ENCODE peak calls at places on chromosomes 11 and 22, in eight cellular contexts. W, P, A, F, Q, X, E and K are unnamed samples.
A peak's percentile ranks its signal among the peaks of the same experiment; 100 is the strongest.

GRCh38 chr11:106961518-106961917 is 56.8 kb downstream of the GUCY1A2 start:
- DNase-seq in E (peak; percentile 95), X (no peak), P (no peak), A (peak; percentile 72), Q (no peak), F (peak; percentile 95), W (no peak), K (peak; percentile 90)

GRCh38 chr11:44343778-44344424 is 34.0 kb upstream of the ALX4 start:
- DNase-seq in A (no peak), P (no peak), X (no peak), E (no peak), Q (no peak), W (no peak), F (no peak), K (no peak)

GRCh38 chr22:29268511-29269229 is 602 bp downstream of the EWSR1 start:
- DNase-seq in F (peak; percentile 77), A (peak; percentile 67), X (no peak), P (peak; percentile 62), E (peak; percentile 65), Q (peak; percentile 72), W (peak; percentile 54), K (peak; percentile 56)

GRCh38 chr22:27075028-27075678 is 417.8 kb downstream of the MIAT start:
- DNase-seq in Q (no peak), X (no peak), W (peak; percentile 27), A (no peak), P (no peak), F (peak; percentile 13), E (peak; percentile 7), K (no peak)

GRCh38 chr22:25843660-25844275 is 101.8 kb downstream of the MYO18B start:
- DNase-seq in F (no peak), X (no peak), W (no peak), P (no peak), A (no peak), Q (no peak), E (no peak), K (no peak)

GRCh38 chr11:1728281-1728680 is 22.1 kb downstream of the IFITM10 start:
- DNase-seq in E (no peak), W (no peak), A (no peak), Q (no peak), F (no peak), X (no peak), P (no peak), K (no peak)

GRCh38 chr11:124669193-124669592 is 4.3 kb downstream of the SIAE start:
- DNase-seq in Q (peak; percentile 31), P (peak; percentile 59), X (no peak), W (peak; percentile 59), A (peak; percentile 54), E (peak; percentile 73), F (peak; percentile 73), K (peak; percentile 25)

GRCh38 chr22:48104102-48104738 is 1341.8 kb downstream of the TBC1D22A start:
- DNase-seq in P (no peak), F (no peak), X (no peak), E (no peak), W (no peak), A (no peak), Q (no peak), K (no peak)

GRCh38 chr11:131248588-131248987 is 121.8 kb upstream of the NTM start:
- DNase-seq in F (no peak), A (no peak), E (no peak), Q (no peak), X (no peak), P (no peak), W (no peak), K (no peak)

GRCh38 chr11:43765194-43765593 is 84.7 kb downstream of the HSD17B12 start:
- DNase-seq in P (no peak), W (no peak), Q (no peak), X (no peak), A (no peak), E (peak; percentile 1), F (no peak), K (no peak)

GRCh38 chr22:44180706-44181032 is at the start of gene PARVG:
- DNase-seq in P (no peak), W (no peak), E (no peak), A (no peak), F (no peak), X (no peak), Q (peak; percentile 50), K (no peak)

GRCh38 chr11:1573847-1574255 is 1.8 kb upstream of the DUSP8 start:
- DNase-seq in P (no peak), F (no peak), Q (no peak), W (peak; percentile 13), A (no peak), X (no peak), E (no peak), K (no peak)

GRCh38 chr22:36998620-36999351 is 20.5 kb downstream of the TST start:
- DNase-seq in P (no peak), W (no peak), Q (no peak), E (peak; percentile 56), A (peak; percentile 15), X (no peak), F (no peak), K (peak; percentile 28)

DNA sequence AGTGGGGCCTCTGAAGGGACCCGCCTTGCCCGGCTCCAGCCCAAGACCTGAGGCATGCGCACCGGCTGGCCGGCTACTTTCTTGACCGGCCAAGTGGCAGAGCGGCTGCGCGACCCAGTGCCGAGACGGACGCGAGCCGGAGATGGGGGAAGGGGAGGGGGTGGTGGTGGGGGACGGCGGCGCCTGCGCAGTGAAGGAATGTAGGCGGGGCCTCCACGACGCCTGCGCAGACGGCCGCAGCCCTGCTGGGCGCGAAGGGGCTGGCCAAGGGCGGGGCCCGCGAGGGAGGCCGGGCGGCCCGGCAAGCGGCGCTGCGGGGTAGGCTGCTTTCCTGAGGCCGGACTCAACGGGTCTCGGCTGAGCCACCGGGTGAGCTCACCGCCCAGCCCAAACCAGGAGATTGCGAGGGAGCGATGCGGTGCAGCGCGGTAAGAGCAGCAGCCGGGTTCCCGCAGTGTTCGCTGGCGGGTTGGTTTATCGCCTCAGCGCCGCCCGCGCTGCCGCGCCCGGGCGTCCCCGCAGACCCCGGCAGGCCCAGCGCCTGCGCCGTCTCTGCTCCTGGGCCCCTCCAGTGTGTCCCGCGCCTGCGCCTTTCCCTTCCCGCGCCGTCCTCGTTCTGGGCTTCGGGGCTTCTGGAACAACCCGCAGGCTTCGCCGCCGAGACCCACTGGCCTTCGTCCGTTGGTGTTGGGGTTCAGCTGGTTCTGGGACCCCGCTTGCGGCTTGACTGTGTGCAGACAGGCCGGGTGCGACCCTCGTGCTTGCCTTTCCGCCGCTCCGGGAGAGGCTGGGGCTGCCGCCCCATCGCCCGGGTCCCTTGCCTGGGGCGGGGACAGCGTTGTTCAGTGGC is at the start of gene SPECC1L:
- DNase-seq in X (peak; percentile 59), W (peak; percentile 96), F (peak; percentile 95), E (peak; percentile 94), Q (peak; percentile 94), P (peak; percentile 95), A (peak; percentile 91), K (peak; percentile 88)
- TF ChIP-seq CTCF in X (no peak), W (no peak), F (no peak), E (no peak), Q (peak; percentile 12), P (no peak), A (peak; percentile 36), K (peak; percentile 41)

DNA sequence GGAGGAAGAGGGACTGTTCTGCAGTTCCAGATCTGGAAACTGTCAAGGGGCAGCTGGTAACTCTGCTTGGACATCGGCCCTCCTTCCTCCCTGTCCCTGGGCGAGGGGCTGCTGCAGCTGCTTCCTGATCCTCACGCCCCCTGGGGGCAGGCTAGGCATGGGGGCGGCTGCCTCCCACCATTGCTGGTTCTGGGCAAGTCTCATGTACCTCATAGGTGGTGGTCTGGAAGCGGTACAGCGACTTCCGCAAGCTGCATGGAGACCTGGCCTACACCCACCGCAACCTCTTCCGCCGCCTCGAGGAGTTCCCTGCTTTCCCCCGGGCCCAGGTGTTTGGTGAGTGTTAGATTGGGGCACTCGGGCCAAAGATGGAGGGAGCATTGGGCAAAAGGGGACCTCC is 5.0 kb downstream of the SNX15 start:
- DNase-seq in E (no peak), X (no peak), W (no peak), A (no peak), P (no peak), F (no peak), Q (no peak), K (no peak)
- TF ChIP-seq CTCF in E (no peak), X (no peak), W (no peak), A (no peak), P (no peak), F (no peak), Q (no peak), K (no peak)

GRCh38 chr11:119982517-119983239 is 155.2 kb downstream of the TRIM29 start:
- DNase-seq in Q (no peak), W (no peak), E (no peak), F (peak; percentile 7), A (no peak), X (no peak), P (peak; percentile 44), K (no peak)

GRCh38 chr11:119985551-119985950 is 152.4 kb downstream of the TRIM29 start:
- DNase-seq in X (no peak), F (no peak), P (no peak), A (no peak), W (no peak), Q (no peak), E (no peak), K (no peak)

GRCh38 chr11:119983240-119983732 is 154.6 kb downstream of the TRIM29 start:
- DNase-seq in Q (no peak), E (no peak), P (no peak), F (no peak), W (no peak), X (no peak), A (no peak), K (no peak)

GRCh38 chr11:119980431-119980830 is 157.5 kb downstream of the TRIM29 start:
- DNase-seq in W (no peak), A (no peak), Q (no peak), F (no peak), E (no peak), P (no peak), X (no peak), K (no peak)

GRCh38 chr11:119983816-119984215 is 154.1 kb downstream of the TRIM29 start:
- DNase-seq in A (no peak), F (no peak), P (no peak), X (no peak), W (no peak), Q (no peak), E (no peak), K (no peak)
- TF ChIP-seq CTCF in A (no peak), F (no peak), P (no peak), X (no peak), W (no peak), Q (no peak), E (no peak), K (no peak)

DNA sequence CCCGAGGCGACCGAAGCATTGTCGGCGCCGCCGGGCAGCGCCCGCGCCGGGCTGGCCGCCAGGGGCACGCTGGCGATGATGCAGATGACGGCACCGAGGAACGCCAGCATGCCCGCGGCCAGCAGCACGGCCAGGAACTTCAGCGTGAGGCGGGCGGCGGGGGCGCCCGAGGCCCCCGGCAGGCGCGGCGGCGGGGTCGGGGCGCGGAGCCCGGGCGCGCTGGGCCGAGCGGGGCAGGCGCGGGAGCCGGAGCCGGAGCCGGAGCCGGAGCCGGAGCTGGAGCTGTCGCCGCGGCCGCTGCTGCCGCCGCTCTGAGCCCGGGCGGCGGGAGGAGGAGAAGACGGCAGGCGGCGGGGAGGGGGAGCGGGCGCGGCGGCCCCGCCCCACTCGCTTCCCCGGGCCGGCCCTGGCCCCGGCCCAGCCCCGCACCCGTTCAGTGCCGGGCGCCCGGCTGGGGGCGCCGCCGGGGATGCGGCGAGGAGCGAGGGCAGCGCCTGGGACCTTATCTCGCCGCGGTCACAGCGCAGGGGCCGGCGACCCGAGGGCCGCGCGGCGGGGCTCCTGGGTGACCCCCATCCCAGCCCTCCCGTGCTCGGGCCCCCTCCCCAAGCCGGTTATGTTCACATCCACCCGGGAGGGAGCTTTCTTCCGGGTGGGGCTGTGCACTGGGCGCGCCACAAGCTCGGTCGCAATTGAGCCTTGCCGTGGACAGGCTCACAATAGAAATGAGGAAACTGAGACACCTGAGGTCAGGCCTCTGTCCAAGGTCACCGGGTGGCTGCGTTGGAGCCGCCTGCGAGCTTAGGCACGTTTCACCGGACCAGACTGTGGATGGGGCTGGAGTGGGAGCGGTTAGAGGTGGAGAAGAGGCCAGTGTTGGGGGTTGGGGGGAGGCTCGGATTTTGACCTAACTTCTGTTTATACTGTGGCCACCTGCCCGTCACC is at the start of gene NPTXR:
- DNase-seq in E (no peak), F (peak; percentile 45), P (peak; percentile 80), W (peak; percentile 50), X (no peak), Q (no peak), A (peak; percentile 31), K (peak; percentile 13)
- TF ChIP-seq CTCF in E (no peak), F (no peak), P (no peak), W (no peak), X (no peak), Q (no peak), A (no peak), K (no peak)